ENCODE peak calls at places on chromosomes 4 and X, in four cellular contexts. One of them, this sample, is unnamed. For H3K79me2, the result is how much of the 10 kb centered on the place peaks cover.

GRCh38 chrX:136162827-136163427 is 15.6 kb downstream of the FHL1 start:
- DNase-seq in H1: no peak
- DNase-seq in mesendoderm: peak
- DNase-seq in H9: peak
- DNase-seq in this sample: no peak

GRCh38 chr4:48031802-48032525 is 15.4 kb downstream of the NIPAL1 start:
- DNase-seq in H1: no peak
- DNase-seq in mesendoderm: peak
- DNase-seq in H9: no peak
- DNase-seq in this sample: no peak

GRCh38 chrX:133570549-133570948 is 155.3 kb upstream of the GPC4 start:
- DNase-seq in H1: no peak
- DNase-seq in mesendoderm: no peak
- DNase-seq in H9: no peak
- DNase-seq in this sample: no peak

GRCh38 chr4:23455482-23455881 is 434.4 kb downstream of the PPARGC1A start:
- DNase-seq in H1: peak
- DNase-seq in mesendoderm: peak
- DNase-seq in H9: peak
- DNase-seq in this sample: no peak

GRCh38 chr4:133641191-133641590 is 492.1 kb downstream of the PCDH10 start:
- DNase-seq in H1: no peak
- DNase-seq in mesendoderm: peak
- DNase-seq in H9: no peak
- DNase-seq in this sample: no peak

GRCh38 chrX:48472851-48473717 is 2.9 kb upstream of the FTSJ1 start:
- DNase-seq in H1: no peak
- DNase-seq in mesendoderm: peak
- DNase-seq in H9: no peak
- DNase-seq in this sample: no peak

GRCh38 chr4:156303708-156304107 is 350.0 kb upstream of the CTSO start:
- DNase-seq in H1: no peak
- DNase-seq in mesendoderm: no peak
- DNase-seq in H9: no peak
- DNase-seq in this sample: no peak

GRCh38 chr4:113116414-113117345 is 67.2 kb downstream of the ANK2 start:
- DNase-seq in H1: no peak
- DNase-seq in mesendoderm: peak
- DNase-seq in H9: peak
- DNase-seq in this sample: no peak

GRCh38 chrX:71910526-71911022 is at the start of gene NHSL2:
- DNase-seq in H1: no peak
- DNase-seq in mesendoderm: peak
- DNase-seq in H9: peak
- DNase-seq in this sample: no peak

GRCh38 chr4:77360451-77360850 is 203.4 kb downstream of the CCNG2 start:
- DNase-seq in H1: no peak
- DNase-seq in mesendoderm: no peak
- DNase-seq in H9: no peak
- DNase-seq in this sample: no peak

GRCh38 chr4:27176400-27176799 is 315.8 kb downstream of the STIM2 start:
- DNase-seq in H1: no peak
- DNase-seq in mesendoderm: peak
- DNase-seq in H9: peak
- DNase-seq in this sample: peak

GRCh38 chr4:154076921-154077320 is 288.0 kb upstream of the SFRP2 start:
- DNase-seq in H1: no peak
- DNase-seq in mesendoderm: no peak
- DNase-seq in H9: no peak
- DNase-seq in this sample: no peak

DNA sequence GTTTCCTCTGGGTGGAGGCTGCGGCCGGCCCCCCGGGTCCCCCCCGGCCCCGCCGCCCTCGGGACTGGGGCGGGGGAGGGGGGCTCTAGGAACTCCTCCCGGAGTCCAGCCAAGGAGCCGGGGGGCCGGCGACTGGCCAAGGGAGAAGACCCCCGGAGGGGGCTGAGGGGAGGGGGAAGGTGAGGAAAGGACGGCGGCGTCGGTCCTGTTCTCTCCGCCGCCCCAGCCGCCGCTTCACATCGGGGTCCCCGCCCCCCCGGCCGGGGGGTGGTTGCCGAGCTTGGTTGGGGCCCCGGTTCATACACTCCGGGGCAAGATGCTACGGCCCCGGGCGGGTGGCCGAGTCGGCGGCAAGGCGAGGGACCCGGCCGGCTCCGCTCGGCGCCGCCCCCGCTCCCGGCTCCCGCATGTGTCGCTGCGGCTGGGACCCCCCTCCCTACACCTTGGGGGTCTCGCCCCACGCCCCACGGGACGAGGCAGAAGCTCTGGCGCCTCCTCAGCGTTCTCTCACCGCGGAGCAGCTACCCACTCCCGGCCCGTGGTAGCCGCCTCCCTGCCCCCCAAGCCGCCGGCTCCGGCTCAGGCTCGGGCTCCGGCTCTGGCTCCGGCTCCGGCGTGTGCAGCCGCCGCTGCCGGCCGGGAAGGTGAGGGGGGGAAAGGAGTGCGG is 523 bp downstream of the FBXW7 start:
- DNase-seq in H1: no peak
- DNase-seq in mesendoderm: no peak
- DNase-seq in H9: no peak
- DNase-seq in this sample: no peak
- H4K8ac ChIP-seq in H1: peak
- H4K8ac ChIP-seq in mesendoderm: no peak
- H4K8ac ChIP-seq in H9: no peak
- H4K8ac ChIP-seq in this sample: peak

GRCh38 chr4:94530073-94530472 is 78.3 kb downstream of the PDLIM5 start:
- DNase-seq in H1: no peak
- DNase-seq in mesendoderm: no peak
- DNase-seq in H9: no peak
- DNase-seq in this sample: no peak
- H3K79me2 ChIP-seq in H1: under half
- H3K79me2 ChIP-seq in mesendoderm: under half
- H3K79me2 ChIP-seq in H9: under half
- H3K79me2 ChIP-seq in this sample: under half

GRCh38 chrX:3160771-3161170 is 119.5 kb downstream of the ARSF start:
- DNase-seq in H1: no peak
- DNase-seq in mesendoderm: no peak
- DNase-seq in H9: no peak
- DNase-seq in this sample: no peak

GRCh38 chrX:3161686-3162085 is 120.4 kb downstream of the ARSF start:
- DNase-seq in H1: no peak
- DNase-seq in mesendoderm: no peak
- DNase-seq in H9: no peak
- DNase-seq in this sample: no peak

GRCh38 chrX:3165808-3166207 is 124.5 kb downstream of the ARSF start:
- DNase-seq in H1: no peak
- DNase-seq in mesendoderm: no peak
- DNase-seq in H9: no peak
- DNase-seq in this sample: no peak

GRCh38 chrX:3154386-3154991 is 113.2 kb downstream of the ARSF start:
- DNase-seq in H1: no peak
- DNase-seq in mesendoderm: no peak
- DNase-seq in H9: no peak
- DNase-seq in this sample: no peak

DNA sequence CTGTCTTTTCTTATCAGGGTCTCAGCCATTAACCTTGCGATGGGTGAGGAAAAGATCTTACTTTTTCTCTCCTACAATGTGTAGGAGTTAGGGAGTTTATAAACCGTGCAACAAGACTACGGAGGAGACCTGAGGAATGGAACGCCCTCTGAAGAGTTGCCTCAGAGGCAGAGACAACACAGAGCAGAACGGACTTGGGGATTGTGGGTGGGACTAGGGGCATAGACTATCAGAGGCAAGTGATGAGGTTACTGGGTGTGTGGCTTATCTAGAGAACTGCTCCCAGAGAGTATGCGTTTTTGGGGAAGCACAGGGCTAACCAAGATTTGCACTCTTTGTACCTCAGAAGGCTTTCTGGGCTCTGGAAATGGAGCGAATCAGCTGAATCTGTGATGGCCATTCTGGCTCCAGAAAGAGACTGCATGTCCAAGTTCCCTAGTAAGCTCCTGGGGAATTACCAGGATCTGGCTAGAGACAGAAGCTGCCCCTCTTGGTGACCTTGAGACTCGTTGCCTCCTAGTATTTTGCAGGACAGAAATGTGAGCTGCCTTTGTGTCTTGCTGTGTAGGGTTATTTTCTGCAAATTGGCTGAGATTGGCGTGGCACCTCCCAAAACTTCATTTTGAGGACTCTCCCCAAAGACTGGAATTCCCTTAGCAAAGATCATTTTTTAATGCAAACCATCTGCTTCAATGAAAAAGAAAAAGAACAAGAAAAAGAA is 118.9 kb downstream of the ARSF start:
- DNase-seq in H1: no peak
- DNase-seq in mesendoderm: no peak
- DNase-seq in H9: no peak
- DNase-seq in this sample: no peak
- H4K8ac ChIP-seq in H1: no peak
- H4K8ac ChIP-seq in mesendoderm: no peak
- H4K8ac ChIP-seq in H9: no peak
- H4K8ac ChIP-seq in this sample: no peak

GRCh38 chr4:1239949-1240305 is 9.0 kb downstream of the CTBP1 start:
- DNase-seq in H1: no peak
- DNase-seq in mesendoderm: no peak
- DNase-seq in H9: no peak
- DNase-seq in this sample: no peak
- H3K79me2 ChIP-seq in H1: under half
- H3K79me2 ChIP-seq in mesendoderm: under half
- H3K79me2 ChIP-seq in H9: under half
- H3K79me2 ChIP-seq in this sample: under half

This sample was measured in trophoblast cell.